ENCODE peak calls at places on chromosome 12, in four cellular contexts. J is NCI-H748 treated with DMSO at 0.1 percent for 48 hours; O is NCI-H1105 treated with DMSO at 0.1 percent for 48 hours; C is stimulated activated naive CD4-positive, alpha-beta T cell. T is an unnamed sample.

GRCh38 chr12:130658106-130658505 is 58.0 kb downstream of the RIMBP2 start:
- DNase-seq in J (no peak), O (no peak), C (no peak), T (no peak)

GRCh38 chr12:57983150-57983857 is 41.9 kb downstream of the ATP23 start:
- DNase-seq in J (peak; percentile 45), O (peak; percentile 20), C (no peak), T (no peak)

GRCh38 chr12:92784795-92785562 is 82.2 kb downstream of the PLEKHG7 start:
- DNase-seq in J (peak; percentile 95), O (peak; percentile 95), C (peak; percentile 54), T (peak; percentile 14)

GRCh38 chr12:104888456-104888855 is 69.6 kb downstream of the SLC41A2 start:
- DNase-seq in J (no peak), O (no peak), C (no peak), T (no peak)

GRCh38 chr12:50066402-50066801 is 9.0 kb downstream of the ASIC1 start:
- DNase-seq in J (no peak), O (no peak), C (no peak), T (no peak)

GRCh38 chr12:27331299-27331926 is 1.2 kb upstream of the BMAL2 start:
- DNase-seq in J (no peak), O (no peak), C (no peak), T (no peak)

GRCh38 chr12:56387152-56387551 is 24.5 kb upstream of the APOF start:
- DNase-seq in J (no peak), O (no peak), C (no peak), T (no peak)

GRCh38 chr12:46473634-46474201 is 101.1 kb upstream of the SLC38A2 start:
- DNase-seq in J (no peak), O (peak; percentile 92), C (no peak), T (no peak)

GRCh38 chr12:80269953-80270552 is 170.7 kb downstream of the OTOGL start:
- DNase-seq in J (peak; percentile 78), O (peak; percentile 49), C (no peak), T (no peak)